ENCODE peak calls at places on chromosomes 13 and 19, in four cellular contexts. One of them, this sample, is unnamed.

GRCh38 chr19:39617745-39618144 is 15.4 kb downstream of the LGALS13 start:
- DNase-seq in mesenteric fat pad: no peak
- DNase-seq in NCI-H2081: no peak
- DNase-seq in putamen: no peak
- DNase-seq in this sample: no peak

GRCh38 chr19:51096473-51097165 is 11.6 kb downstream of the CTU1 start:
- DNase-seq in mesenteric fat pad: no peak
- DNase-seq in NCI-H2081: no peak
- DNase-seq in putamen: no peak
- DNase-seq in this sample: peak; percentile 19

GRCh38 chr19:40716031-40716654 is 543 bp downstream of the COQ8B start:
- DNase-seq in mesenteric fat pad: no peak
- DNase-seq in NCI-H2081: no peak
- DNase-seq in putamen: peak; percentile 61
- DNase-seq in this sample: no peak

GRCh38 chr13:28637714-28638355 is 21.1 kb upstream of the POMP start:
- DNase-seq in mesenteric fat pad: no peak
- DNase-seq in NCI-H2081: no peak
- DNase-seq in putamen: no peak
- DNase-seq in this sample: no peak

GRCh38 chr19:48872884-48873475 is 759 bp downstream of the PPP1R15A start:
- DNase-seq in mesenteric fat pad: no peak
- DNase-seq in NCI-H2081: peak; percentile 27
- DNase-seq in putamen: no peak
- DNase-seq in this sample: peak; percentile 71

GRCh38 chr19:38317104-38317612 is 1.4 kb upstream of the YIF1B start:
- DNase-seq in mesenteric fat pad: no peak
- DNase-seq in NCI-H2081: no peak
- DNase-seq in putamen: no peak
- DNase-seq in this sample: no peak

GRCh38 chr19:7850975-7851622 is 21.1 kb downstream of the EVI5L start:
- DNase-seq in mesenteric fat pad: no peak
- DNase-seq in NCI-H2081: no peak
- DNase-seq in putamen: no peak
- DNase-seq in this sample: no peak

GRCh38 chr13:33310245-33311038 is 24.9 kb upstream of the STARD13 start:
- DNase-seq in mesenteric fat pad: no peak
- DNase-seq in NCI-H2081: no peak
- DNase-seq in putamen: no peak
- DNase-seq in this sample: no peak

GRCh38 chr19:46068345-46069258 is 27.8 kb upstream of the IGFL4 start:
- DNase-seq in mesenteric fat pad: no peak
- DNase-seq in NCI-H2081: no peak
- DNase-seq in putamen: no peak
- DNase-seq in this sample: no peak

GRCh38 chr13:97322740-97323342 is 100.7 kb downstream of the MBNL2 start:
- DNase-seq in mesenteric fat pad: no peak
- DNase-seq in NCI-H2081: no peak
- DNase-seq in putamen: no peak
- DNase-seq in this sample: no peak

GRCh38 chr19:14432817-14433453 is at the start of gene PKN1:
- DNase-seq in mesenteric fat pad: no peak
- DNase-seq in NCI-H2081: peak; percentile 60
- DNase-seq in putamen: peak; percentile 52
- DNase-seq in this sample: peak; percentile 79

GRCh38 chr19:32041681-32042292 is 303.6 kb upstream of the ZNF507 start:
- DNase-seq in mesenteric fat pad: no peak
- DNase-seq in NCI-H2081: no peak
- DNase-seq in putamen: peak; percentile 29
- DNase-seq in this sample: no peak

GRCh38 chr13:63208811-63209210 is 1793.2 kb upstream of the PCDH20 start:
- DNase-seq in mesenteric fat pad: no peak
- DNase-seq in NCI-H2081: no peak
- DNase-seq in putamen: no peak
- DNase-seq in this sample: no peak

GRCh38 chr13:102922184-102922583 is 76.4 kb downstream of the ERCC5 start:
- DNase-seq in mesenteric fat pad: no peak
- DNase-seq in NCI-H2081: no peak
- DNase-seq in putamen: no peak
- DNase-seq in this sample: no peak

GRCh38 chr13:30022796-30023195 is 172.4 kb upstream of the UBL3 start:
- DNase-seq in mesenteric fat pad: no peak
- DNase-seq in NCI-H2081: no peak
- DNase-seq in putamen: no peak
- DNase-seq in this sample: no peak

GRCh38 chr13:83883061-83883523 is 818 bp upstream of the SLITRK1 start:
- DNase-seq in mesenteric fat pad: no peak
- DNase-seq in NCI-H2081: peak; percentile 4
- DNase-seq in putamen: peak; percentile 47
- DNase-seq in this sample: no peak

GRCh38 chr13:79987323-79987722 is 353.6 kb downstream of the SPRY2 start:
- DNase-seq in mesenteric fat pad: no peak
- DNase-seq in NCI-H2081: no peak
- DNase-seq in putamen: no peak
- DNase-seq in this sample: no peak

GRCh38 chr13:83498486-83499190 is 383.6 kb downstream of the SLITRK1 start:
- DNase-seq in mesenteric fat pad: no peak
- DNase-seq in NCI-H2081: no peak
- DNase-seq in putamen: no peak
- DNase-seq in this sample: no peak

GRCh38 chr13:36323951-36324566 is 22.1 kb downstream of the SPART start:
- DNase-seq in mesenteric fat pad: no peak
- DNase-seq in NCI-H2081: no peak
- DNase-seq in putamen: no peak
- DNase-seq in this sample: no peak

GRCh38 chr19:16034180-16034579 is 42.1 kb upstream of the TPM4 start:
- DNase-seq in mesenteric fat pad: peak; percentile 83
- DNase-seq in NCI-H2081: no peak
- DNase-seq in putamen: no peak
- DNase-seq in this sample: no peak

GRCh38 chr13:100300708-100301107 is 211.8 kb downstream of the PCCA start:
- DNase-seq in mesenteric fat pad: no peak
- DNase-seq in NCI-H2081: no peak
- DNase-seq in putamen: no peak
- DNase-seq in this sample: no peak

GRCh38 chr13:46521921-46522691 is 30.9 kb upstream of the LRCH1 start:
- DNase-seq in mesenteric fat pad: no peak
- DNase-seq in NCI-H2081: no peak
- DNase-seq in putamen: no peak
- DNase-seq in this sample: no peak

GRCh38 chr19:41328818-41329220 is 18.8 kb downstream of the CCDC97 start:
- DNase-seq in mesenteric fat pad: no peak
- DNase-seq in NCI-H2081: no peak
- DNase-seq in putamen: no peak
- DNase-seq in this sample: no peak

GRCh38 chr13:113851480-113851803 is 12.4 kb downstream of the GAS6 start:
- DNase-seq in mesenteric fat pad: no peak
- DNase-seq in NCI-H2081: no peak
- DNase-seq in putamen: no peak
- DNase-seq in this sample: no peak

GRCh38 chr19:3224346-3225325 is at the start of gene CELF5:
- DNase-seq in mesenteric fat pad: no peak
- DNase-seq in NCI-H2081: peak; percentile 41
- DNase-seq in putamen: peak; percentile 27
- DNase-seq in this sample: peak; percentile 37

GRCh38 chr19:45442927-45443461 is 19.3 kb upstream of the ERCC1 start:
- DNase-seq in mesenteric fat pad: no peak
- DNase-seq in NCI-H2081: no peak
- DNase-seq in putamen: no peak
- DNase-seq in this sample: no peak

GRCh38 chr19:33767898-33768413 is 28.7 kb upstream of the KCTD15 start:
- DNase-seq in mesenteric fat pad: no peak
- DNase-seq in NCI-H2081: no peak
- DNase-seq in putamen: no peak
- DNase-seq in this sample: no peak

GRCh38 chr13:67147257-67148218 is 82.6 kb downstream of the PCDH9 start:
- DNase-seq in mesenteric fat pad: no peak
- DNase-seq in NCI-H2081: no peak
- DNase-seq in putamen: no peak
- DNase-seq in this sample: peak; percentile 27

GRCh38 chr19:14147797-14148605 is 11.6 kb upstream of the ASF1B start:
- DNase-seq in mesenteric fat pad: no peak
- DNase-seq in NCI-H2081: no peak
- DNase-seq in putamen: peak; percentile 63
- DNase-seq in this sample: peak; percentile 50

GRCh38 chr19:49890349-49891311 is 6.1 kb downstream of the IL4I1 start:
- DNase-seq in mesenteric fat pad: no peak
- DNase-seq in NCI-H2081: peak; percentile 27
- DNase-seq in putamen: no peak
- DNase-seq in this sample: no peak

GRCh38 chr19:48724796-48725753 is 5.5 kb upstream of the MAMSTR start:
- DNase-seq in mesenteric fat pad: no peak
- DNase-seq in NCI-H2081: peak; percentile 46
- DNase-seq in putamen: no peak
- DNase-seq in this sample: peak; percentile 52

GRCh38 chr19:44891016-44891882 is at the start of gene TOMM40:
- DNase-seq in mesenteric fat pad: peak; percentile 100
- DNase-seq in NCI-H2081: peak; percentile 100
- DNase-seq in putamen: no peak
- DNase-seq in this sample: peak; percentile 100

GRCh38 chr19:13459351-13459750 is 46.9 kb downstream of the CACNA1A start:
- DNase-seq in mesenteric fat pad: no peak
- DNase-seq in NCI-H2081: peak; percentile 60
- DNase-seq in putamen: peak; percentile 82
- DNase-seq in this sample: no peak

GRCh38 chr13:26855921-26856320 is 95.3 kb upstream of the GPR12 start:
- DNase-seq in mesenteric fat pad: no peak
- DNase-seq in NCI-H2081: no peak
- DNase-seq in putamen: peak; percentile 84
- DNase-seq in this sample: no peak

GRCh38 chr13:99199541-99200432 is 867 bp upstream of the UBAC2 start:
- DNase-seq in mesenteric fat pad: no peak
- DNase-seq in NCI-H2081: no peak
- DNase-seq in putamen: no peak
- DNase-seq in this sample: no peak

This sample was measured in COR-L47.